ENCODE peak calls at places on chromosomes 4 and X, in nine cellular contexts. One of them, this sample, is unnamed. For H3K4me1, the result is how much of the 10 kb centered on the place peaks cover.

GRCh38 chr4:123984881-123985280 is 588.3 kb downstream of the SPRY1 start:
- DNase-seq in CD8-positive, alpha-beta memory T cell: no peak
- DNase-seq in A549: no peak
- DNase-seq in tibial nerve: no peak
- DNase-seq in HCT116: no peak
- DNase-seq in effector memory CD4-positive, alpha-beta T cell: no peak
- DNase-seq in PC-3: no peak
- DNase-seq in A673: no peak
- DNase-seq in GM23248: no peak
- DNase-seq in this sample: no peak

GRCh38 chr4:159298502-159298901 is 195.6 kb downstream of the RAPGEF2 start:
- DNase-seq in CD8-positive, alpha-beta memory T cell: no peak
- DNase-seq in A549: no peak
- DNase-seq in tibial nerve: no peak
- DNase-seq in HCT116: no peak
- DNase-seq in effector memory CD4-positive, alpha-beta T cell: no peak
- DNase-seq in PC-3: no peak
- DNase-seq in A673: no peak
- DNase-seq in GM23248: peak
- DNase-seq in this sample: no peak

GRCh38 chr4:64079316-64079715 is 329.9 kb downstream of the TECRL start:
- DNase-seq in CD8-positive, alpha-beta memory T cell: no peak
- DNase-seq in A549: no peak
- DNase-seq in tibial nerve: no peak
- DNase-seq in HCT116: no peak
- DNase-seq in effector memory CD4-positive, alpha-beta T cell: no peak
- DNase-seq in PC-3: peak
- DNase-seq in A673: no peak
- DNase-seq in GM23248: no peak
- DNase-seq in this sample: no peak

GRCh38 chr4:88320780-88321373 is 36.5 kb upstream of the PPM1K start:
- DNase-seq in CD8-positive, alpha-beta memory T cell: peak
- DNase-seq in A549: no peak
- DNase-seq in tibial nerve: peak
- DNase-seq in HCT116: no peak
- DNase-seq in effector memory CD4-positive, alpha-beta T cell: no peak
- DNase-seq in PC-3: peak
- DNase-seq in A673: no peak
- DNase-seq in GM23248: peak
- DNase-seq in this sample: no peak

GRCh38 chrX:50594788-50595187 is 124.2 kb upstream of the DGKK start:
- DNase-seq in CD8-positive, alpha-beta memory T cell: no peak
- DNase-seq in A549: no peak
- DNase-seq in tibial nerve: no peak
- DNase-seq in HCT116: no peak
- DNase-seq in effector memory CD4-positive, alpha-beta T cell: no peak
- DNase-seq in PC-3: no peak
- DNase-seq in A673: peak
- DNase-seq in GM23248: no peak
- DNase-seq in this sample: no peak

GRCh38 chr4:1752284-1753041 is 31.1 kb downstream of the TACC3 start:
- DNase-seq in CD8-positive, alpha-beta memory T cell: no peak
- DNase-seq in A549: no peak
- DNase-seq in tibial nerve: no peak
- DNase-seq in HCT116: no peak
- DNase-seq in effector memory CD4-positive, alpha-beta T cell: no peak
- DNase-seq in PC-3: no peak
- DNase-seq in A673: no peak
- DNase-seq in GM23248: no peak
- DNase-seq in this sample: no peak

GRCh38 chr4:100984901-100985300 is 362.4 kb downstream of the PPP3CA start:
- DNase-seq in CD8-positive, alpha-beta memory T cell: no peak
- DNase-seq in A549: no peak
- DNase-seq in tibial nerve: no peak
- DNase-seq in HCT116: no peak
- DNase-seq in effector memory CD4-positive, alpha-beta T cell: no peak
- DNase-seq in PC-3: peak
- DNase-seq in A673: no peak
- DNase-seq in GM23248: peak
- DNase-seq in this sample: no peak

GRCh38 chr4:90960840-90961239 is 833.6 kb downstream of the CCSER1 start:
- DNase-seq in CD8-positive, alpha-beta memory T cell: no peak
- DNase-seq in A549: no peak
- DNase-seq in tibial nerve: no peak
- DNase-seq in HCT116: no peak
- DNase-seq in effector memory CD4-positive, alpha-beta T cell: no peak
- DNase-seq in PC-3: no peak
- DNase-seq in A673: no peak
- DNase-seq in GM23248: no peak
- DNase-seq in this sample: no peak

GRCh38 chrX:154729439-154729838 is 21.4 kb downstream of the GAB3 start:
- DNase-seq in CD8-positive, alpha-beta memory T cell: no peak
- DNase-seq in A549: no peak
- DNase-seq in tibial nerve: no peak
- DNase-seq in HCT116: no peak
- DNase-seq in effector memory CD4-positive, alpha-beta T cell: no peak
- DNase-seq in PC-3: no peak
- DNase-seq in A673: no peak
- DNase-seq in GM23248: peak
- DNase-seq in this sample: no peak

GRCh38 chrX:154731881-154732280 is 19.0 kb downstream of the GAB3 start:
- DNase-seq in CD8-positive, alpha-beta memory T cell: peak
- DNase-seq in A549: no peak
- DNase-seq in tibial nerve: no peak
- DNase-seq in HCT116: no peak
- DNase-seq in effector memory CD4-positive, alpha-beta T cell: peak
- DNase-seq in PC-3: peak
- DNase-seq in A673: no peak
- DNase-seq in GM23248: peak
- DNase-seq in this sample: no peak

GRCh38 chrX:154730271-154730883 is 20.5 kb downstream of the GAB3 start:
- DNase-seq in CD8-positive, alpha-beta memory T cell: no peak
- DNase-seq in A549: no peak
- DNase-seq in tibial nerve: no peak
- DNase-seq in HCT116: no peak
- DNase-seq in effector memory CD4-positive, alpha-beta T cell: no peak
- DNase-seq in PC-3: peak
- DNase-seq in A673: peak
- DNase-seq in GM23248: peak
- DNase-seq in this sample: no peak

GRCh38 chrX:154732421-154733071 is 18.3 kb downstream of the GAB3 start:
- DNase-seq in CD8-positive, alpha-beta memory T cell: no peak
- DNase-seq in A549: no peak
- DNase-seq in tibial nerve: no peak
- DNase-seq in HCT116: no peak
- DNase-seq in effector memory CD4-positive, alpha-beta T cell: no peak
- DNase-seq in PC-3: peak
- DNase-seq in A673: no peak
- DNase-seq in GM23248: peak
- DNase-seq in this sample: no peak

GRCh38 chrX:154731203-154731602 is 19.7 kb downstream of the GAB3 start:
- DNase-seq in CD8-positive, alpha-beta memory T cell: peak
- DNase-seq in A549: no peak
- DNase-seq in tibial nerve: no peak
- DNase-seq in HCT116: no peak
- DNase-seq in effector memory CD4-positive, alpha-beta T cell: no peak
- DNase-seq in PC-3: no peak
- DNase-seq in A673: no peak
- DNase-seq in GM23248: no peak
- DNase-seq in this sample: no peak
- H3K27ac ChIP-seq in CD8-positive, alpha-beta memory T cell: peak
- H3K27ac ChIP-seq in A549: no peak
- H3K27ac ChIP-seq in tibial nerve: peak
- H3K27ac ChIP-seq in HCT116: no peak
- H3K27ac ChIP-seq in effector memory CD4-positive, alpha-beta T cell: peak
- H3K27ac ChIP-seq in PC-3: no peak
- H3K27ac ChIP-seq in A673: no peak
- H3K27ac ChIP-seq in GM23248: no peak
- H3K27ac ChIP-seq in this sample: peak

GRCh38 chrX:17525266-17525665 is 150.3 kb downstream of the NHS start:
- DNase-seq in CD8-positive, alpha-beta memory T cell: no peak
- DNase-seq in A549: no peak
- DNase-seq in tibial nerve: no peak
- DNase-seq in HCT116: no peak
- DNase-seq in effector memory CD4-positive, alpha-beta T cell: no peak
- DNase-seq in PC-3: no peak
- DNase-seq in A673: no peak
- DNase-seq in GM23248: no peak
- DNase-seq in this sample: no peak

GRCh38 chrX:17527135-17527701 is 152.2 kb downstream of the NHS start:
- DNase-seq in CD8-positive, alpha-beta memory T cell: no peak
- DNase-seq in A549: no peak
- DNase-seq in tibial nerve: peak
- DNase-seq in HCT116: no peak
- DNase-seq in effector memory CD4-positive, alpha-beta T cell: no peak
- DNase-seq in PC-3: peak
- DNase-seq in A673: no peak
- DNase-seq in GM23248: no peak
- DNase-seq in this sample: no peak

GRCh38 chrX:17529349-17529748 is 154.3 kb downstream of the NHS start:
- DNase-seq in CD8-positive, alpha-beta memory T cell: no peak
- DNase-seq in A549: no peak
- DNase-seq in tibial nerve: no peak
- DNase-seq in HCT116: no peak
- DNase-seq in effector memory CD4-positive, alpha-beta T cell: no peak
- DNase-seq in PC-3: no peak
- DNase-seq in A673: no peak
- DNase-seq in GM23248: peak
- DNase-seq in this sample: no peak

GRCh38 chrX:17527932-17528331 is 152.9 kb downstream of the NHS start:
- DNase-seq in CD8-positive, alpha-beta memory T cell: no peak
- DNase-seq in A549: no peak
- DNase-seq in tibial nerve: peak
- DNase-seq in HCT116: no peak
- DNase-seq in effector memory CD4-positive, alpha-beta T cell: no peak
- DNase-seq in PC-3: no peak
- DNase-seq in A673: no peak
- DNase-seq in GM23248: no peak
- DNase-seq in this sample: no peak

GRCh38 chrX:17525762-17526555 is 151.0 kb downstream of the NHS start:
- DNase-seq in CD8-positive, alpha-beta memory T cell: no peak
- DNase-seq in A549: no peak
- DNase-seq in tibial nerve: no peak
- DNase-seq in HCT116: no peak
- DNase-seq in effector memory CD4-positive, alpha-beta T cell: no peak
- DNase-seq in PC-3: no peak
- DNase-seq in A673: no peak
- DNase-seq in GM23248: peak
- DNase-seq in this sample: no peak
- H3K4me1 ChIP-seq in CD8-positive, alpha-beta memory T cell: under half
- H3K4me1 ChIP-seq in A549: under half
- H3K4me1 ChIP-seq in tibial nerve: under half
- H3K4me1 ChIP-seq in HCT116: under half
- H3K4me1 ChIP-seq in effector memory CD4-positive, alpha-beta T cell: under half
- H3K4me1 ChIP-seq in PC-3: under half
- H3K4me1 ChIP-seq in A673: under half
- H3K4me1 ChIP-seq in GM23248: under half
- H3K4me1 ChIP-seq in this sample: under half

GRCh38 chr4:184404047-184404446 is 70.3 kb downstream of the IRF2 start:
- DNase-seq in CD8-positive, alpha-beta memory T cell: no peak
- DNase-seq in A549: no peak
- DNase-seq in tibial nerve: no peak
- DNase-seq in HCT116: no peak
- DNase-seq in effector memory CD4-positive, alpha-beta T cell: no peak
- DNase-seq in PC-3: no peak
- DNase-seq in A673: no peak
- DNase-seq in GM23248: no peak
- DNase-seq in this sample: no peak

GRCh38 chr4:184408021-184408710 is 66.2 kb downstream of the IRF2 start:
- DNase-seq in CD8-positive, alpha-beta memory T cell: no peak
- DNase-seq in A549: no peak
- DNase-seq in tibial nerve: no peak
- DNase-seq in HCT116: no peak
- DNase-seq in effector memory CD4-positive, alpha-beta T cell: no peak
- DNase-seq in PC-3: peak
- DNase-seq in A673: peak
- DNase-seq in GM23248: peak
- DNase-seq in this sample: no peak

GRCh38 chr4:184409502-184409901 is 64.8 kb downstream of the IRF2 start:
- DNase-seq in CD8-positive, alpha-beta memory T cell: no peak
- DNase-seq in A549: no peak
- DNase-seq in tibial nerve: no peak
- DNase-seq in HCT116: no peak
- DNase-seq in effector memory CD4-positive, alpha-beta T cell: no peak
- DNase-seq in PC-3: no peak
- DNase-seq in A673: no peak
- DNase-seq in GM23248: no peak
- DNase-seq in this sample: no peak

GRCh38 chr4:184408711-184409081 is 65.7 kb downstream of the IRF2 start:
- DNase-seq in CD8-positive, alpha-beta memory T cell: no peak
- DNase-seq in A549: no peak
- DNase-seq in tibial nerve: no peak
- DNase-seq in HCT116: no peak
- DNase-seq in effector memory CD4-positive, alpha-beta T cell: no peak
- DNase-seq in PC-3: no peak
- DNase-seq in A673: no peak
- DNase-seq in GM23248: no peak
- DNase-seq in this sample: no peak

GRCh38 chr4:184406915-184407314 is 67.4 kb downstream of the IRF2 start:
- DNase-seq in CD8-positive, alpha-beta memory T cell: no peak
- DNase-seq in A549: no peak
- DNase-seq in tibial nerve: peak
- DNase-seq in HCT116: no peak
- DNase-seq in effector memory CD4-positive, alpha-beta T cell: no peak
- DNase-seq in PC-3: no peak
- DNase-seq in A673: no peak
- DNase-seq in GM23248: no peak
- DNase-seq in this sample: no peak
- H3K27ac ChIP-seq in CD8-positive, alpha-beta memory T cell: no peak
- H3K27ac ChIP-seq in A549: no peak
- H3K27ac ChIP-seq in tibial nerve: peak
- H3K27ac ChIP-seq in HCT116: no peak
- H3K27ac ChIP-seq in effector memory CD4-positive, alpha-beta T cell: no peak
- H3K27ac ChIP-seq in PC-3: no peak
- H3K27ac ChIP-seq in A673: peak
- H3K27ac ChIP-seq in GM23248: no peak
- H3K27ac ChIP-seq in this sample: no peak

DNA sequence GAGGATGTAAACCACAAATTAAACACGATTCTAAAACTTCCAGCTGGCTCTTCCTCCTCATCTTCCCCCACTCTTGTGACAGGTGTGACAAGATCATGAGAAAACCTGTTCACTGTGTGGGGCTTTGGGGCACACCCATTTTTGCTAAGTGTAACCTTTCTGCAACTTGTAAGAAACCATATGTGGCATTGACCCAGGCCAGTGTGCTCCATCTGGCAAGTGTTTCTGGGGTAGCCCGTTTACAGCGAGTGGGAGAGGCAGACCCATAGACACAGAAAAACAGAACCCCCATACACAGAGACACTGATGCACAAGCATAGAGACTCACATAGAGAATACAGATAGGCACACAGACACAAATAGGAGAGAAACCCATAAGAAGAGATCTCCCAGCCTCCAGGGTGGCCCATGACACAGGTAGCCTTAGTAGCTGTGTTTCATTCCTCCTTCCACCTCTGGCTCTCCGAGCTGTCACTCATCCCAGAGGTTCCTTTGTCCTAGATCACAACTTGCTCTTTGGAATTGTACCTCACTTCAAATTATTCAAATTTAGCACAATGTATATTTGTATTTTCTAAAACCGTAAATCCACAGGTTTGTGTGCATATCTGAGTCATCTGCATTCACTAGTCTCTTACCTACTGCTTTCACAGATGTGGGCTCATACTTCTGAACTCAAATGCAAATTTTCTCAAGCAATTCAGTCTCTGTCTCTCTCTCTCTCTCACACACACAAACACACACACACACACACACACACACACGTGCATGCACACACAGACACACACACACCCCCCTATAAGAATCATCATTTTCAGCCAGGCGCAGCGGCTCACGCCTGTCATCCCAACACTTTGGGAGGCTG is 114.4 kb downstream of the SH3KBP1 start:
- DNase-seq in CD8-positive, alpha-beta memory T cell: no peak
- DNase-seq in A549: no peak
- DNase-seq in tibial nerve: no peak
- DNase-seq in HCT116: no peak
- DNase-seq in effector memory CD4-positive, alpha-beta T cell: no peak
- DNase-seq in PC-3: peak
- DNase-seq in A673: no peak
- DNase-seq in GM23248: peak
- DNase-seq in this sample: peak
- H3K4me1 ChIP-seq in CD8-positive, alpha-beta memory T cell: half or more
- H3K4me1 ChIP-seq in A549: under half
- H3K4me1 ChIP-seq in tibial nerve: under half
- H3K4me1 ChIP-seq in HCT116: under half
- H3K4me1 ChIP-seq in effector memory CD4-positive, alpha-beta T cell: under half
- H3K4me1 ChIP-seq in PC-3: under half
- H3K4me1 ChIP-seq in A673: under half
- H3K4me1 ChIP-seq in GM23248: under half
- H3K4me1 ChIP-seq in this sample: half or more